ENCODE peak calls at places on chromosomes 3 and 15, in six cellular contexts. X is stimulated activated CD4-positive, alpha-beta T cell treated with anti-CD3 and anti-CD28 coated beads, Interleukin-4, amount 100 ng/mL, for 48 hours; Y is activated T-cell treated with anti-CD3 and anti-CD28 coated beads for 1 hour; M is NCI-H510A treated with DMSO at 0.1 percent for 48 hours; T is activated CD4-positive, alpha-beta T cell treated with anti-CD3 and anti-CD28 coated beads, Interleukin-2, amount 50 U/mL, for 24 hours; R is HFFc6. W is an unnamed sample.

GRCh38 chr3:32283304-32283703 is 44.8 kb downstream of the CMTM8 start:
- DNase-seq in X (no peak), Y (no peak), M (no peak), T (no peak), R (no peak), W (no peak)

GRCh38 chr3:81443948-81444347 is 317.5 kb downstream of the GBE1 start:
- DNase-seq in X (no peak), Y (no peak), M (no peak), T (no peak), R (peak), W (no peak)

GRCh38 chr3:174156200-174156599 is 702.9 kb upstream of the NAALADL2 start:
- DNase-seq in X (no peak), Y (no peak), M (no peak), T (no peak), R (no peak), W (no peak)

GRCh38 chr3:58025824-58026579 is 17.8 kb downstream of the FLNB start:
- DNase-seq in X (no peak), Y (no peak), M (peak), T (no peak), R (no peak), W (no peak)

GRCh38 chr3:186095584-186096061 is 13.3 kb downstream of the ETV5 start:
- DNase-seq in X (no peak), Y (no peak), M (no peak), T (no peak), R (no peak), W (no peak)

GRCh38 chr3:186315581-186316354 is 46.3 kb downstream of the DGKG start:
- DNase-seq in X (no peak), Y (no peak), M (no peak), T (no peak), R (peak), W (no peak)

GRCh38 chr3:121477589-121477988 is 68.2 kb downstream of the POLQ start:
- DNase-seq in X (no peak), Y (no peak), M (no peak), T (no peak), R (peak), W (no peak)

GRCh38 chr3:99394831-99395733 is 243.3 kb upstream of the COL8A1 start:
- DNase-seq in X (no peak), Y (no peak), M (no peak), T (no peak), R (peak), W (no peak)

GRCh38 chr15:31082771-31083393 is 18.6 kb downstream of the TRPM1 start:
- DNase-seq in X (no peak), Y (no peak), M (no peak), T (no peak), R (no peak), W (no peak)

GRCh38 chr3:88059380-88060160 is 515 bp downstream of the ZNF654 start:
- DNase-seq in X (no peak), Y (no peak), M (no peak), T (no peak), R (no peak), W (no peak)

GRCh38 chr3:172522871-172523818 is at the start of gene TNFSF10:
- DNase-seq in X (no peak), Y (peak), M (peak), T (no peak), R (no peak), W (no peak)

GRCh38 chr15:89654311-89654761 is 931 bp downstream of the KIF7 start:
- DNase-seq in X (no peak), Y (no peak), M (no peak), T (no peak), R (peak), W (no peak)

GRCh38 chr3:156816091-156816793 is 9.9 kb upstream of the LEKR1 start:
- DNase-seq in X (peak), Y (no peak), M (no peak), T (peak), R (peak), W (peak)

GRCh38 chr3:58521002-58521670 is 15.9 kb downstream of the ACOX2 start:
- DNase-seq in X (no peak), Y (no peak), M (no peak), T (no peak), R (no peak), W (no peak)

GRCh38 chr15:47571241-47571640 is 146.1 kb upstream of the SEMA6D start:
- DNase-seq in X (no peak), Y (no peak), M (no peak), T (no peak), R (no peak), W (no peak)

GRCh38 chr3:4531478-4532025 is 38.4 kb downstream of the ITPR1 start:
- DNase-seq in X (no peak), Y (no peak), M (no peak), T (no peak), R (no peak), W (no peak)

GRCh38 chr3:52077900-52078299 is 21.5 kb upstream of the DUSP7 start:
- DNase-seq in X (no peak), Y (no peak), M (peak), T (no peak), R (no peak), W (no peak)

GRCh38 chr3:98826126-98826525 is 63.0 kb downstream of the ST3GAL6 start:
- DNase-seq in X (no peak), Y (no peak), M (no peak), T (no peak), R (no peak), W (no peak)

GRCh38 chr15:68843425-68844311 is 23.0 kb upstream of the ANP32A start:
- DNase-seq in X (peak), Y (peak), M (peak), T (no peak), R (no peak), W (no peak)

GRCh38 chr3:136050250-136050649 is 84.7 kb downstream of the PPP2R3A start:
- DNase-seq in X (no peak), Y (no peak), M (no peak), T (no peak), R (no peak), W (no peak)

GRCh38 chr3:150299221-150299620 is 108.9 kb upstream of the TSC22D2 start:
- DNase-seq in X (no peak), Y (no peak), M (no peak), T (no peak), R (no peak), W (no peak)

GRCh38 chr3:155667988-155668387 is 76.9 kb downstream of the PLCH1 start:
- DNase-seq in X (no peak), Y (no peak), M (no peak), T (no peak), R (no peak), W (no peak)

W was measured in progenitor cell of endocrine pancreas.